ENCODE peak calls at places on chromosome 22, in seven cellular contexts. One of them, this sample, is unnamed.

GRCh38 chr22:29144786-29145160 is 60.9 kb upstream of the EMID1 start:
- DNase-seq in heart left ventricle: no peak
- DNase-seq in fibroblast of lung: no peak
- DNase-seq in testis: no peak
- DNase-seq in thoracic aorta: no peak
- DNase-seq in coronary artery: no peak
- DNase-seq in astrocyte of the cerebellum: no peak
- DNase-seq in this sample: no peak

GRCh38 chr22:35586771-35587170 is 30.4 kb downstream of the MB start:
- DNase-seq in fibroblast of lung: no peak
- DNase-seq in testis: no peak
- DNase-seq in heart left ventricle: no peak
- DNase-seq in thoracic aorta: no peak
- DNase-seq in coronary artery: no peak
- DNase-seq in astrocyte of the cerebellum: no peak
- DNase-seq in this sample: no peak

GRCh38 chr22:22848364-22848866 is 39.2 kb upstream of the IGLL5 start:
- DNase-seq in astrocyte of the cerebellum: peak; percentile 15
- DNase-seq in fibroblast of lung: peak; percentile 27
- DNase-seq in thoracic aorta: no peak
- DNase-seq in heart left ventricle: peak; percentile 43
- DNase-seq in coronary artery: no peak
- DNase-seq in testis: peak; percentile 85
- DNase-seq in this sample: peak; percentile 69

GRCh38 chr22:28151241-28151640 is 232.2 kb upstream of the PITPNB start:
- DNase-seq in fibroblast of lung: no peak
- DNase-seq in heart left ventricle: no peak
- DNase-seq in astrocyte of the cerebellum: no peak
- DNase-seq in thoracic aorta: no peak
- DNase-seq in testis: no peak
- DNase-seq in coronary artery: no peak
- DNase-seq in this sample: no peak

GRCh38 chr22:17501679-17502285 is 61.5 kb upstream of the SLC25A18 start:
- DNase-seq in thoracic aorta: no peak
- DNase-seq in testis: peak; percentile 37
- DNase-seq in heart left ventricle: peak; percentile 19
- DNase-seq in coronary artery: no peak
- DNase-seq in astrocyte of the cerebellum: peak; percentile 75
- DNase-seq in fibroblast of lung: peak; percentile 57
- DNase-seq in this sample: peak; percentile 74

GRCh38 chr22:32707971-32708370 is 93.5 kb upstream of the TIMP3 start:
- DNase-seq in coronary artery: no peak
- DNase-seq in heart left ventricle: no peak
- DNase-seq in thoracic aorta: no peak
- DNase-seq in astrocyte of the cerebellum: no peak
- DNase-seq in testis: no peak
- DNase-seq in fibroblast of lung: no peak
- DNase-seq in this sample: no peak

GRCh38 chr22:36373258-36373579 is 14.5 kb downstream of the MYH9 start:
- DNase-seq in coronary artery: no peak
- DNase-seq in thoracic aorta: no peak
- DNase-seq in heart left ventricle: no peak
- DNase-seq in fibroblast of lung: no peak
- DNase-seq in astrocyte of the cerebellum: no peak
- DNase-seq in testis: no peak
- DNase-seq in this sample: peak; percentile 63

GRCh38 chr22:35258144-35258988 is 1.1 kb downstream of the HMGXB4 start:
- DNase-seq in thoracic aorta: no peak
- DNase-seq in fibroblast of lung: peak; percentile 65
- DNase-seq in testis: peak; percentile 37
- DNase-seq in astrocyte of the cerebellum: peak; percentile 18
- DNase-seq in coronary artery: no peak
- DNase-seq in heart left ventricle: peak; percentile 10
- DNase-seq in this sample: peak; percentile 53

GRCh38 chr22:42468841-42469240 is 36.6 kb upstream of the NFAM1 start:
- DNase-seq in astrocyte of the cerebellum: no peak
- DNase-seq in coronary artery: no peak
- DNase-seq in heart left ventricle: no peak
- DNase-seq in thoracic aorta: no peak
- DNase-seq in testis: no peak
- DNase-seq in fibroblast of lung: peak; percentile 14
- DNase-seq in this sample: peak; percentile 37

GRCh38 chr22:32622004-32622761 is 147.6 kb downstream of the FBXO7 start:
- DNase-seq in testis: peak; percentile 72
- DNase-seq in heart left ventricle: peak; percentile 76
- DNase-seq in coronary artery: no peak
- DNase-seq in fibroblast of lung: peak; percentile 90
- DNase-seq in astrocyte of the cerebellum: peak; percentile 15
- DNase-seq in thoracic aorta: no peak
- DNase-seq in this sample: no peak

GRCh38 chr22:39284142-39284980 is 35.1 kb downstream of the RPL3 start:
- DNase-seq in fibroblast of lung: no peak
- DNase-seq in coronary artery: no peak
- DNase-seq in testis: no peak
- DNase-seq in heart left ventricle: no peak
- DNase-seq in thoracic aorta: no peak
- DNase-seq in astrocyte of the cerebellum: no peak
- DNase-seq in this sample: no peak
- TF ChIP-seq CTCF in fibroblast of lung: no peak
- TF ChIP-seq CTCF in coronary artery: no peak
- TF ChIP-seq CTCF in testis: no peak
- TF ChIP-seq CTCF in heart left ventricle: no peak
- TF ChIP-seq CTCF in thoracic aorta: no peak
- TF ChIP-seq CTCF in astrocyte of the cerebellum: no peak
- TF ChIP-seq CTCF in this sample: no peak

GRCh38 chr22:37640591-37641250 is 1.3 kb downstream of the SH3BP1 start:
- DNase-seq in thoracic aorta: no peak
- DNase-seq in astrocyte of the cerebellum: no peak
- DNase-seq in heart left ventricle: no peak
- DNase-seq in fibroblast of lung: no peak
- DNase-seq in coronary artery: no peak
- DNase-seq in testis: no peak
- DNase-seq in this sample: peak; percentile 86

GRCh38 chr22:37639771-37640590 is 512 bp downstream of the SH3BP1 start:
- DNase-seq in heart left ventricle: no peak
- DNase-seq in coronary artery: no peak
- DNase-seq in testis: no peak
- DNase-seq in astrocyte of the cerebellum: no peak
- DNase-seq in thoracic aorta: no peak
- DNase-seq in fibroblast of lung: no peak
- DNase-seq in this sample: peak; percentile 32

GRCh38 chr22:37639070-37639760 is at the start of gene SH3BP1:
- DNase-seq in astrocyte of the cerebellum: no peak
- DNase-seq in heart left ventricle: no peak
- DNase-seq in coronary artery: no peak
- DNase-seq in fibroblast of lung: peak; percentile 21
- DNase-seq in testis: no peak
- DNase-seq in thoracic aorta: no peak
- DNase-seq in this sample: peak; percentile 49

GRCh38 chr22:37643225-37643847 is 3.9 kb downstream of the SH3BP1 start:
- DNase-seq in coronary artery: no peak
- DNase-seq in astrocyte of the cerebellum: no peak
- DNase-seq in thoracic aorta: peak; percentile 47
- DNase-seq in fibroblast of lung: peak; percentile 29
- DNase-seq in heart left ventricle: peak; percentile 83
- DNase-seq in testis: peak; percentile 91
- DNase-seq in this sample: peak; percentile 76

DNA sequence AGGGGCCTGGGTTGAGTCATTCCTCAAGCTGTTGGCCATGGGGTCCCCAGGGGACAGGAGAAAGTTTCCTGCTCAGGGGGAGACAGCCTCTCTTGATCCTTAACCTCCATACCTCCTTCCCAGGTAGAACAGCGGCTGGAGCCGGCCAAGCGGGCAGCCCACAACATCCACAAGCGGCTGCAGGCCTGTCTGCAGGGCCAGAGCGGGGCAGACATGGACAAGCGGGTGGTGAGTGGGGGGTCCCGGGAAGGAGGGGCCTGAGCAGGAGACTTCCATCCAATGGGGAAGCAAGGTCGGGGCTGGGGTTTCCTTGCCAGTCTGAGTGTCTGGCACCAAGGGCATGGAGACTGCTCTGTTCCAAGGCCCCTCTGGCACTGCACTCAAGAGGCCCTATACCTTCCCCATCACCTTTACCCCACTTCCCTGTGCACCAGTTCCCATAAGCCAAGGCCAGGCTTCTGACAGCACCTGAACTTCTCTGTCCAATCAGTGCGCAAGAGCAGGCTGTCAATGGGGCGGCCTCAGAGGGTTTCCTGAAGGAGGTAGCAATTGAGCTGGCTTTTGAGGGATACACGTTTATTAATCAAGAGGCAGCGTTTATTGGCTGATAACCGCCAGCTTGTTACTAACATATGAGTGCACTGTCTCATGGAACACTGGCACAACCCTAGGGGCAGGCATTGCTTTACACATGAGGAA is 1.9 kb downstream of the SH3BP1 start:
- DNase-seq in fibroblast of lung: no peak
- DNase-seq in testis: no peak
- DNase-seq in heart left ventricle: no peak
- DNase-seq in coronary artery: no peak
- DNase-seq in astrocyte of the cerebellum: no peak
- DNase-seq in thoracic aorta: no peak
- DNase-seq in this sample: no peak
- H3K4me3 ChIP-seq in fibroblast of lung: no peak overlapping the region
- H3K4me3 ChIP-seq in testis: no peak overlapping the region
- H3K4me3 ChIP-seq in heart left ventricle: no peak overlapping the region
- H3K4me3 ChIP-seq in coronary artery: no peak overlapping the region
- H3K4me3 ChIP-seq in astrocyte of the cerebellum: no peak overlapping the region
- H3K4me3 ChIP-seq in thoracic aorta: no peak overlapping the region
- H3K4me3 ChIP-seq in this sample: peak overlapping the region; percentile 95

GRCh38 chr22:45163417-45164216 is at the start of gene NUP50:
- DNase-seq in coronary artery: peak; percentile 91
- DNase-seq in astrocyte of the cerebellum: peak; percentile 88
- DNase-seq in heart left ventricle: peak; percentile 94
- DNase-seq in fibroblast of lung: peak; percentile 93
- DNase-seq in thoracic aorta: peak; percentile 77
- DNase-seq in testis: peak; percentile 94
- DNase-seq in this sample: peak; percentile 98
- TF ChIP-seq CTCF in coronary artery: no peak
- TF ChIP-seq CTCF in astrocyte of the cerebellum: no peak
- TF ChIP-seq CTCF in heart left ventricle: no peak
- TF ChIP-seq CTCF in fibroblast of lung: peak; percentile 5
- TF ChIP-seq CTCF in thoracic aorta: no peak
- TF ChIP-seq CTCF in testis: no peak
- TF ChIP-seq CTCF in this sample: no peak

DNA sequence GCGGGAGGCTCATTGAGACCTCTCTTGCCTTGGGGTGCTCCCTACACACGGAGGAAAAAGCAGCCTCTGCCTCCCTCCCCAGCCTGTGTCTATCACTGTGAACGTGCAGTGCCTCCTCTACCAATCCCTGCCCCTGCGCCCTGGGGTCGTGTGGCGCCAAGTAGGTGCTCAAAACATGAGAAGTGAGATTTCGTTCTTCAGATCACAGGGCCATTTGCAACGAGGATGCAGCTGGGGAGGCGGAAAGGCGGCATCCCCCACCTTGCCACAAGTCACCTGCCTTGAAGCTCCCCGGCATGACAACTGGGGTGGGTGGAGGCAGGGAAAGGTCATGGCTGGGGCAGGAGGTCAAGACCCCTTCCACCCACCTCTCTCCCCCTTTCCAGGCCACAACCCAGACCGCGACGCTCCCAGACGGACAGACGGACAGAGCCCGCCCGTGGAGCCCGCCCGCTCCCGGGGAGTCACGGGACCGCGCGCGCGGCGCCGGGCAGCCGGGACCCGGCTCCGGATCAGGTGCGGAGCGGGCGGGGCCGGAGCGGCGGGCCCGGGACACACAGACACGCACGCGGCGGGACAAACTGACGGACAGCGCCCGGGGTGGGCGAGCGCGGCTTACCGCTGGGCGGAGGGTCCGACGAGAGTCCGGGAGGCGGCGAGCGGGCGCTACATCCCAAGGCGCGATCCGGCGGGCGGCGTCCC is 487 bp downstream of the KCNJ4 start:
- DNase-seq in heart left ventricle: no peak
- DNase-seq in astrocyte of the cerebellum: no peak
- DNase-seq in coronary artery: no peak
- DNase-seq in testis: no peak
- DNase-seq in fibroblast of lung: no peak
- DNase-seq in thoracic aorta: no peak
- DNase-seq in this sample: no peak
- H3K4me3 ChIP-seq in heart left ventricle: peak overlapping the region; percentile 44
- H3K4me3 ChIP-seq in astrocyte of the cerebellum: no peak overlapping the region
- H3K4me3 ChIP-seq in coronary artery: peak overlapping the region; percentile 78
- H3K4me3 ChIP-seq in testis: peak overlapping the region; percentile 15
- H3K4me3 ChIP-seq in fibroblast of lung: no peak overlapping the region
- H3K4me3 ChIP-seq in thoracic aorta: peak overlapping the region; percentile 67
- H3K4me3 ChIP-seq in this sample: no peak overlapping the region

DNA sequence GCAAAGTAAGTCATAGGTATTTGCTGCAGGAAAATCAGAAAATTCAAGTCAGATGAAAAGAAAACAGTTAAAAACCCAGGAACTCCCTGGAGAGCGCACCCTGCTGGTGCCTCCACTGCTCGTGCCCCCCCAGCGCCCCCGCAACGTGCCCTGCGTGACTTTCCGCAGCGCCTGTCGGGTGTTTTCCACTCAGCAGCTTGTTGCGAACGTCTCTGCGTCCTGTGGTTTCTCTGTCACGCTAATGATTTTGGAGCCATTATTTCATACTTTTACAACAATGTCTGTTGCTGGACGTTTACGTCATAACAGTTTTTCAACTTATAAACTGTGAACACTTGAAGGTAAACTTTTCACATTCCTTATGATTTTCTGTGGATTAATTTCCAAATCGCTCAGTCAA is 5.0 kb downstream of the CRELD2 start:
- DNase-seq in thoracic aorta: no peak
- DNase-seq in testis: no peak
- DNase-seq in astrocyte of the cerebellum: no peak
- DNase-seq in coronary artery: no peak
- DNase-seq in heart left ventricle: no peak
- DNase-seq in fibroblast of lung: no peak
- DNase-seq in this sample: no peak
- TF ChIP-seq CTCF in thoracic aorta: no peak
- TF ChIP-seq CTCF in testis: no peak
- TF ChIP-seq CTCF in astrocyte of the cerebellum: peak; percentile 9
- TF ChIP-seq CTCF in coronary artery: no peak
- TF ChIP-seq CTCF in heart left ventricle: no peak
- TF ChIP-seq CTCF in fibroblast of lung: peak; percentile 42
- TF ChIP-seq CTCF in this sample: no peak

This sample was measured in epithelial cell of esophagus.